ENCODE peak calls at places on chromosomes 1 and 21, in five cellular contexts. One of them, this sample, is unnamed. For H3K36me3, the result is how much of the 10 kb centered on the place peaks cover.

GRCh38 chr1:204602871-204603542 is 82.5 kb downstream of the LRRN2 start:
- DNase-seq in IMR-90: no peak
- DNase-seq in mammary epithelial cell: no peak
- DNase-seq in astrocyte: no peak
- DNase-seq in fibroblast of lung: no peak
- DNase-seq in this sample: no peak

GRCh38 chr1:14970115-14970798 is 183.3 kb upstream of the TMEM51 start:
- DNase-seq in IMR-90: peak
- DNase-seq in mammary epithelial cell: peak
- DNase-seq in astrocyte: peak
- DNase-seq in fibroblast of lung: peak
- DNase-seq in this sample: peak

GRCh38 chr1:87683557-87683956 is 354.9 kb downstream of the LMO4 start:
- DNase-seq in IMR-90: no peak
- DNase-seq in mammary epithelial cell: no peak
- DNase-seq in astrocyte: no peak
- DNase-seq in fibroblast of lung: no peak
- DNase-seq in this sample: no peak

GRCh38 chr1:19404748-19405147 is 80.6 kb downstream of the CAPZB start:
- DNase-seq in IMR-90: no peak
- DNase-seq in mammary epithelial cell: no peak
- DNase-seq in astrocyte: no peak
- DNase-seq in fibroblast of lung: no peak
- DNase-seq in this sample: no peak

GRCh38 chr1:7335224-7335879 is 435.7 kb upstream of the VAMP3 start:
- DNase-seq in IMR-90: peak
- DNase-seq in mammary epithelial cell: peak
- DNase-seq in astrocyte: peak
- DNase-seq in fibroblast of lung: peak
- DNase-seq in this sample: peak

GRCh38 chr1:66237722-66238479 is 296.1 kb upstream of the SGIP1 start:
- DNase-seq in IMR-90: peak
- DNase-seq in mammary epithelial cell: no peak
- DNase-seq in astrocyte: no peak
- DNase-seq in fibroblast of lung: no peak
- DNase-seq in this sample: no peak

GRCh38 chr1:74549947-74550346 is 37.5 kb upstream of the LRRC53 start:
- DNase-seq in IMR-90: no peak
- DNase-seq in mammary epithelial cell: no peak
- DNase-seq in astrocyte: no peak
- DNase-seq in fibroblast of lung: no peak
- DNase-seq in this sample: no peak

GRCh38 chr1:183186820-183187219 is 756 bp downstream of the LAMC2 start:
- DNase-seq in IMR-90: no peak
- DNase-seq in mammary epithelial cell: no peak
- DNase-seq in astrocyte: no peak
- DNase-seq in fibroblast of lung: no peak
- DNase-seq in this sample: no peak

GRCh38 chr1:21818661-21819060 is 6.6 kb downstream of the LDLRAD2 start:
- DNase-seq in IMR-90: no peak
- DNase-seq in mammary epithelial cell: no peak
- DNase-seq in astrocyte: no peak
- DNase-seq in fibroblast of lung: no peak
- DNase-seq in this sample: no peak

GRCh38 chr21:41411449-41412089 is 14.5 kb upstream of the MX1 start:
- DNase-seq in IMR-90: no peak
- DNase-seq in mammary epithelial cell: peak
- DNase-seq in astrocyte: no peak
- DNase-seq in fibroblast of lung: no peak
- DNase-seq in this sample: no peak

GRCh38 chr1:32716312-32717126 is 13.9 kb upstream of the SYNC start:
- DNase-seq in IMR-90: no peak
- DNase-seq in mammary epithelial cell: peak
- DNase-seq in astrocyte: no peak
- DNase-seq in fibroblast of lung: no peak
- DNase-seq in this sample: no peak

GRCh38 chr1:228793032-228793431 is 57.8 kb downstream of the RHOU start:
- DNase-seq in IMR-90: no peak
- DNase-seq in mammary epithelial cell: no peak
- DNase-seq in astrocyte: no peak
- DNase-seq in fibroblast of lung: no peak
- DNase-seq in this sample: no peak

GRCh38 chr1:42833981-42834380 is 12.4 kb upstream of the ZNF691 start:
- DNase-seq in IMR-90: no peak
- DNase-seq in mammary epithelial cell: no peak
- DNase-seq in astrocyte: no peak
- DNase-seq in fibroblast of lung: no peak
- DNase-seq in this sample: no peak

GRCh38 chr1:90940746-90941145 is 81.1 kb downstream of the ZNF644 start:
- DNase-seq in IMR-90: no peak
- DNase-seq in mammary epithelial cell: no peak
- DNase-seq in astrocyte: no peak
- DNase-seq in fibroblast of lung: no peak
- DNase-seq in this sample: no peak
- H3K36me3 ChIP-seq in IMR-90: under half
- H3K36me3 ChIP-seq in mammary epithelial cell: under half
- H3K36me3 ChIP-seq in astrocyte: under half
- H3K36me3 ChIP-seq in fibroblast of lung: under half
- H3K36me3 ChIP-seq in this sample: under half

GRCh38 chr1:8421721-8422120 is 103.8 kb downstream of the SLC45A1 start:
- DNase-seq in IMR-90: peak
- DNase-seq in mammary epithelial cell: peak
- DNase-seq in astrocyte: no peak
- DNase-seq in fibroblast of lung: no peak
- DNase-seq in this sample: no peak
- H3K4me3 ChIP-seq in IMR-90: peak
- H3K4me3 ChIP-seq in mammary epithelial cell: peak
- H3K4me3 ChIP-seq in astrocyte: peak
- H3K4me3 ChIP-seq in fibroblast of lung: peak
- H3K4me3 ChIP-seq in this sample: peak

GRCh38 chr1:208540724-208541123 is 296.5 kb upstream of the PLXNA2 start:
- DNase-seq in IMR-90: no peak
- DNase-seq in mammary epithelial cell: no peak
- DNase-seq in astrocyte: no peak
- DNase-seq in fibroblast of lung: no peak
- DNase-seq in this sample: no peak
- TF ChIP-seq CTCF in IMR-90: no peak
- TF ChIP-seq CTCF in mammary epithelial cell: no peak
- TF ChIP-seq CTCF in astrocyte: no peak
- TF ChIP-seq CTCF in fibroblast of lung: no peak
- TF ChIP-seq CTCF in this sample: no peak

DNA sequence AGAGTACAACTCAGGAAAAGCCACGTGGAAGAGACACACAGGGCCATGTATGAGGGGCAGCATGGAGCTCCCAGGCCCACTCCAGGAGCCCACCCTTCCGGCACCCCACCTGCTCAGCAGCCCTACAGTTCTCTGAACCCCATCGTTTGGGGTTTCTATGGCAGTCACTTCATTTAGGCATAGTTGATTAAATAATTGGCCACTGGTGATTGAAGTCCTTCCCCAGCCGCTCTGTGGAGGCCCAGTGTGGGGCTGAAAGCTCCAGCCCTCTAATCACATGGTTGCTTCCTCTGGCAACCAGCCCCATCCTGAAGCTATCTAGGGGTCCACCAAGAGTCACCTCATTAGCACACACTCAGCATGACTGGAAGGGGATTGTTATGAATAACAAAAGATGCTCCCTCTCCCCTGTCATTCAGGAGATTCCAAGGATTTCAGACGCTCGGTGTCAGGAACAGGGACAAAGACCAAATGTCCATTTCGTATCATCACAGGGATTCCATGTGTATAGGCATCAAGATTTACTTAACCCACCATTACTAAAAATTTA is 12.2 kb upstream of the S100A7A start:
- DNase-seq in IMR-90: no peak
- DNase-seq in mammary epithelial cell: no peak
- DNase-seq in astrocyte: no peak
- DNase-seq in fibroblast of lung: no peak
- DNase-seq in this sample: no peak
- H3K36me3 ChIP-seq in IMR-90: under half
- H3K36me3 ChIP-seq in mammary epithelial cell: under half
- H3K36me3 ChIP-seq in astrocyte: under half
- H3K36me3 ChIP-seq in fibroblast of lung: under half
- H3K36me3 ChIP-seq in this sample: under half

GRCh38 chr1:39269791-39270342 is 65.4 kb downstream of the MACF1 start:
- DNase-seq in IMR-90: peak
- DNase-seq in mammary epithelial cell: peak
- DNase-seq in astrocyte: no peak
- DNase-seq in fibroblast of lung: peak
- DNase-seq in this sample: no peak
- H3K4me3 ChIP-seq in IMR-90: peak
- H3K4me3 ChIP-seq in mammary epithelial cell: no peak
- H3K4me3 ChIP-seq in astrocyte: no peak
- H3K4me3 ChIP-seq in fibroblast of lung: no peak
- H3K4me3 ChIP-seq in this sample: no peak

GRCh38 chr1:62391369-62391971 is 45.4 kb upstream of the USP1 start:
- DNase-seq in IMR-90: no peak
- DNase-seq in mammary epithelial cell: no peak
- DNase-seq in astrocyte: no peak
- DNase-seq in fibroblast of lung: peak
- DNase-seq in this sample: no peak
- TF ChIP-seq CTCF in IMR-90: peak
- TF ChIP-seq CTCF in mammary epithelial cell: peak
- TF ChIP-seq CTCF in astrocyte: peak
- TF ChIP-seq CTCF in fibroblast of lung: peak
- TF ChIP-seq CTCF in this sample: peak

DNA sequence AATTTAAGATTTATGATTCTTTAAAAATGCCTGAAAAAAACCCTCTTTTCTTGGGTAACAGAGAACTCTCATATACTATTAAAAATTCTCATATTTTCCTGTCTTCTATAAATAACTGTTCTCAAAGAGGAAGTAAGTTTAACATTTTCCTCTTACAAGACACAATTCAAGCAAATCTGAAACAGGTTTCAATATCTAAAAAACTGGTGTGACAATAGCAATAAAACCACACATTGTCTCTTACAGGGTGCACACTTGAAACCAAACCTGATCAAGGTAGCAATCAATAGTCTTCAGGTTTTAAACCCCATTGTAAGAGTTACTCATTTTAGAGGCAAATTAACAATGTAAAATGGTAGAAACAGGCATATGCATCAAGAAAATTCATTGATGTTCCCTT is 28.0 kb downstream of the FUBP1 start:
- DNase-seq in IMR-90: no peak
- DNase-seq in mammary epithelial cell: no peak
- DNase-seq in astrocyte: no peak
- DNase-seq in fibroblast of lung: no peak
- DNase-seq in this sample: no peak
- H3K36me3 ChIP-seq in IMR-90: under half
- H3K36me3 ChIP-seq in mammary epithelial cell: half or more
- H3K36me3 ChIP-seq in astrocyte: half or more
- H3K36me3 ChIP-seq in fibroblast of lung: under half
- H3K36me3 ChIP-seq in this sample: under half

GRCh38 chr21:29074007-29074376 is 544 bp upstream of the CCT8 start:
- DNase-seq in IMR-90: no peak
- DNase-seq in mammary epithelial cell: no peak
- DNase-seq in astrocyte: no peak
- DNase-seq in fibroblast of lung: no peak
- DNase-seq in this sample: no peak
- H3K4me3 ChIP-seq in IMR-90: peak
- H3K4me3 ChIP-seq in mammary epithelial cell: peak
- H3K4me3 ChIP-seq in astrocyte: peak
- H3K4me3 ChIP-seq in fibroblast of lung: peak
- H3K4me3 ChIP-seq in this sample: peak

DNA sequence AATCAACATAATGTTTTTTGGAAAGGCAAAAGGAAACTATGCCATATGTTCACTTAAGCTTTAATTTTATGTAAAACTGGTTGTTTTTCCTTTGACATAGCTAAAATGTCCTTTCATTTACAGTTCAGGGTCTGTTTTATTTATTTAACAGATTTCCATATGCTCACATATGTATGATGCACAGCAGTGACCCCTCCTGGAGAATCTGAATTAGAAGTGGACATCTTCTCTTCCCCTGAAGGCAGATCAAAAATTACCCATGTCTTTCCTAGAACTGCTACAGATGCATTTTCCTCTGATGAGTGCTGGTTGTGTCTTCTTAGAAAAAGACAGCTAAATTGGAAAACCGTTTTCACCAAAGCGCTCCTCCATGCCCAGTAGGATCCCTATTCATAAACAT is 143.6 kb upstream of the USH2A start:
- DNase-seq in IMR-90: peak
- DNase-seq in mammary epithelial cell: peak
- DNase-seq in astrocyte: peak
- DNase-seq in fibroblast of lung: peak
- DNase-seq in this sample: no peak
- TF ChIP-seq CTCF in IMR-90: peak
- TF ChIP-seq CTCF in mammary epithelial cell: peak
- TF ChIP-seq CTCF in astrocyte: peak
- TF ChIP-seq CTCF in fibroblast of lung: peak
- TF ChIP-seq CTCF in this sample: no peak

GRCh38 chr1:158084747-158085146 is 91.3 kb downstream of the KIRREL1 start:
- DNase-seq in IMR-90: no peak
- DNase-seq in mammary epithelial cell: no peak
- DNase-seq in astrocyte: no peak
- DNase-seq in fibroblast of lung: no peak
- DNase-seq in this sample: no peak
- H3K36me3 ChIP-seq in IMR-90: half or more
- H3K36me3 ChIP-seq in mammary epithelial cell: under half
- H3K36me3 ChIP-seq in astrocyte: half or more
- H3K36me3 ChIP-seq in fibroblast of lung: under half
- H3K36me3 ChIP-seq in this sample: under half

This sample was measured in kidney epithelial cell.